ENCODE peak calls at places on chromosomes 11 and 22, in four cellular contexts. S is HepG2, Y is HCT116, R is K562. B is an unnamed sample.
A peak's percentile ranks its signal among the peaks of the same experiment; 100 is the strongest.

GRCh38 chr11:64230209-64230984 is at the start of gene DNAJC4:
- DNase-seq in R (peak; percentile 98), Y (peak; percentile 89), S (peak; percentile 96), B (no peak)

GRCh38 chr11:45021692-45022130 is 71.0 kb upstream of the TP53I11 start:
- DNase-seq in S (no peak), Y (no peak), R (no peak), B (no peak)

GRCh38 chr11:46112961-46113617 is 8.2 kb downstream of the PHF21A start:
- DNase-seq in R (peak; percentile 88), S (peak; percentile 59), Y (peak; percentile 67), B (no peak)

GRCh38 chr22:24003887-24004286 is 1.4 kb downstream of the GSTT4 start:
- DNase-seq in Y (no peak), R (no peak), S (no peak), B (no peak)

GRCh38 chr22:45007247-45007945 is 2.4 kb downstream of the PHF21B start:
- DNase-seq in S (no peak), R (peak; percentile 33), Y (no peak), B (no peak)

GRCh38 chr11:11218287-11218986 is 134.6 kb downstream of the CSNK2A3 start:
- DNase-seq in R (no peak), S (no peak), Y (no peak), B (no peak)

GRCh38 chr22:34502821-34503220 is 563.1 kb upstream of the ISX start:
- DNase-seq in Y (no peak), R (no peak), S (no peak), B (no peak)

GRCh38 chr11:133999355-133999754 is 42.6 kb upstream of the IGSF9B start:
- DNase-seq in S (no peak), Y (no peak), R (peak; percentile 8), B (no peak)

GRCh38 chr11:130390071-130390758 is 38.2 kb downstream of the ADAMTS8 start:
- DNase-seq in S (peak; percentile 66), R (peak; percentile 21), Y (peak; percentile 24), B (peak; percentile 54)

GRCh38 chr11:86632499-86633269 is 39.7 kb downstream of the ME3 start:
- DNase-seq in S (peak; percentile 28), R (peak; percentile 18), Y (peak; percentile 68), B (peak; percentile 98)

GRCh38 chr11:75145196-75145971 is 5.5 kb upstream of the SLCO2B1 start:
- DNase-seq in R (no peak), Y (no peak), S (no peak), B (no peak)

GRCh38 chr22:38120359-38121110 is 10.1 kb upstream of the BAIAP2L2 start:
- DNase-seq in R (no peak), S (no peak), Y (no peak), B (no peak)

GRCh38 chr22:38125731-38126344 is 15.4 kb upstream of the BAIAP2L2 start:
- DNase-seq in Y (no peak), R (no peak), S (no peak), B (no peak)

GRCh38 chr22:38125038-38125610 is 14.6 kb upstream of the BAIAP2L2 start:
- DNase-seq in Y (no peak), S (no peak), R (no peak), B (no peak)

GRCh38 chr22:38124236-38124974 is 13.9 kb upstream of the BAIAP2L2 start:
- DNase-seq in R (no peak), Y (no peak), S (no peak), B (no peak)

DNA sequence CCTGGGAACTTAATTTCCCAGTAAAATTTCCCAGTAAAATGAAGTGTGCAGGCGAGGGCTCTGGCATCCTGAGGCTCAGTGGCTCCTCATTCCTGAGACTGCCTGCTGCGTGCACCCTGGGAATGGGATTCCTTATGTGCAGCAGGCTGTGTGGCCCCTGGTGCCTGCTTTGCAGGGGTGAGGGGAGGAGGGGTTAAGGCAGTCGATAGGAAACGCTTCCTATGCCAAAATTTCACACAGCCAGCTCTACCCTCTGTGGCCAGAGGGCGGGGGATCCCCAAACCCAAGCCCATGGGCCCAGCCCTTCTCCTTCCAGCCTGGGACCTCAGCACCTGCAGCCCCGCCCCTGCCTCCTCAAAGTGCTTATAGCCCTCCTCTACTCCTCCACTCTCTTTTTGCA is 12.1 kb upstream of the BAIAP2L2 start:
- DNase-seq in Y (no peak), R (no peak), S (no peak), B (no peak)
- TF ChIP-seq TCF7L2 in Y (no peak), R (no peak), S (no peak), B (no peak)

GRCh38 chr11:36011574-36011973 is 67.7 kb downstream of the LDLRAD3 start:
- DNase-seq in Y (no peak), S (no peak), R (no peak), B (no peak)

GRCh38 chr11:36008576-36008975 is 64.7 kb downstream of the LDLRAD3 start:
- DNase-seq in S (no peak), R (no peak), Y (no peak), B (no peak)

GRCh38 chr11:36009469-36009868 is 65.6 kb downstream of the LDLRAD3 start:
- DNase-seq in Y (no peak), S (no peak), R (no peak), B (no peak)

GRCh38 chr11:36012410-36012809 is 68.5 kb downstream of the LDLRAD3 start:
- DNase-seq in Y (no peak), S (no peak), R (no peak), B (no peak)

DNA sequence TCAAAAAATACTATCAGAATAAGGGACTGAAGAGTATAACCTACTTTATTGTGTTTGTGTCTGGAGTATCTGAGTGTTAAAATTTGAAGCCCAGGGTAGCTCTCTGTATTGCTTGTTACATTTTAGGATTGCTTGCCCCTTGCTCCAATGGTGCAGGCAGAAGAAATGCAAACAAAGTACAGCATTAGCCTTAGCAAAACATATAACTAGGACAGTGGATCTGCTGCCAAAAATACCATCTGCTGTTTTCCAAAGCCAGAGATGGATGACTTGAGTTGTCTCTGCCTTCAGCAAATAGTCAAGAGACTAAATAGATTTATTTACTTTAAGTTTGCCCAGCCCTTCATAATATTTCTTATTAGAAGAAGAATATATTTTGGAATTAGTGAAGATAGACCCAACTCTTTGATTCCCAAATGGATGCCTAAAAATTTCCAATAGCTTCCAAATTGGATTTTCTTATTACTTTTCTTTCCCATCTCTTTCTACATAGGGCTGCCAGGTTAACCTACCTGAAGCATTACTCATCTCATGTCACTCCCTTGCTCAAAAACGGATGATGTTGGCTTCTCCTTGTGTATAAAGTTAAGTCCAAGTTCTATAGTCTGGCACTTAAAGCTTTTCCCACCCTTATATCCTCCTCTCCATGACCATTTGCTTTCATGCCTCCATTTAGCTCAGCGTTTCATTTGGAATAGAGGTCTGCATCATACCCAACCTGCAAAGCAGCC is 66.3 kb downstream of the LDLRAD3 start:
- DNase-seq in S (no peak), R (no peak), Y (no peak), B (no peak)
- H3K4me3 ChIP-seq in S (no peak overlapping the region), R (no peak overlapping the region), Y (no peak overlapping the region), B (no peak overlapping the region)

GRCh38 chr11:99199336-99199735 is 178.6 kb downstream of the CNTN5 start:
- DNase-seq in S (no peak), R (no peak), Y (no peak), B (no peak)
- TF ChIP-seq TCF7L2 in S (no peak), R (no peak), Y (no peak), B (no peak)

DNA sequence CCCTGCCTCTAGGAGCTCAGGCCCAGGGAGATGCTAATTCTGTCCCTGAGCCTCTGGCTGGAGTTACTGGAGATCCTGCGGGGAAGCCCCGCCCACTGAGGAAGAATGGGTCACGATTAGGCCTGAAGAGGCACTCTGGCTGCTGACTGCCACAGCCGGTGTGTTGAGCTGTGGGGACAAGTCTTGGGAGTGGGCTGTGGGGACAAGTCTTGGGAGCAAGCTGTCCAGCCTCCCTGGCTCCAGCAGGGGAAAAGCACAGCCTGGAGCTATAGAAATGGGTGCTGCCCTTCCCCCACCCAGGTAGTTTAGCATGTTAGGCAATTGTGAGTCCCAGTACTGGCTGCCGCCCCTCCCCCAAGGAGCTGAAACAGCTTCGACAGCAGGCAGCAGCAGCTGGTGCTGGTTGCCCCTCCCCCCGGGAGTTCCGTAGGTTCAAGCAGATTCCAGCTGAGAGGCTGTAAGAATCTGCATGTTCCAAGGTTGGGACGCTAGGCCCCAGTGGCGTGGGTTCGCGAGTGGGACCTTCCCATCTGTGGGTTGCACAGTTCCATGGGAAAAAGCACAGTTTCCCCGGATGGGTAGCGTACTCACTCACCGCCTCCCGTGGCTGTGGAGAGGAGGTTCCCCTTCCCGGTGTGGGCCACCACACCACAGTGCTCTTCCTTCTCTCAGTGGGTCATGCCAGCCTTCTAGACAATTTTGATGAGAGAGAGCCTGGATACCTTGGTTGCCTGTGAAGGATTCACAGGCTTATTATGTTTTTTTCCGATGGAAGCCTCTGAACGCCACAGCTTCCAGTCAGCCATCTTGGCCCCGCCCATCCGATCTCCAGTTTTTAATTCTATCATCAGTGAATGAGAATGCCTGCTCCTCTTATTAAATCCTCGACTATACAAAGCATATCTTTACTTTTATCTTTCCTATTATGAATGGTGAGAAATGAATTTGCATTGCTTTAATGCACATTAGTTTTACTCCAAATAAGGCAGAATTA is 61.5 kb downstream of the MSANTD4 start:
- DNase-seq in S (peak; percentile 2), Y (no peak), R (peak; percentile 51), B (no peak)
- H3K4me3 ChIP-seq in S (no peak overlapping the region), Y (no peak overlapping the region), R (peak overlapping the region; percentile 41), B (no peak overlapping the region)